ENCODE peak calls at places on chromosomes 1 and 21, in six cellular contexts. M, Z, U, Q, K and B are unnamed samples.

GRCh38 chr1:234842726-234843641 is 233.0 kb upstream of the IRF2BP2 start:
- DNase-seq in M (no peak), Z (no peak), U (no peak), Q (peak), K (no peak), B (no peak)

GRCh38 chr1:198264271-198264670 is 107.5 kb downstream of the NEK7 start:
- DNase-seq in M (no peak), Z (no peak), U (no peak), Q (no peak), K (no peak), B (no peak)

GRCh38 chr1:221166559-221167318 is 287.5 kb downstream of the HLX start:
- DNase-seq in M (no peak), Z (no peak), U (no peak), Q (no peak), K (no peak), B (no peak)

GRCh38 chr1:212980123-212980800 is 29.9 kb downstream of the VASH2 start:
- DNase-seq in M (no peak), Z (no peak), U (peak), Q (no peak), K (no peak), B (peak)

GRCh38 chr1:45009296-45009865 is 1.7 kb downstream of the HECTD3 start:
- DNase-seq in M (no peak), Z (no peak), U (no peak), Q (no peak), K (no peak), B (no peak)

GRCh38 chr1:89176971-89177370 is 1.2 kb upstream of the GBP7 start:
- DNase-seq in M (no peak), Z (no peak), U (no peak), Q (no peak), K (no peak), B (no peak)

GRCh38 chr1:53561488-53562115 is 102.4 kb downstream of the DMRTB1 start:
- DNase-seq in M (no peak), Z (no peak), U (no peak), Q (no peak), K (no peak), B (no peak)

GRCh38 chr1:29800120-29800519 is 563.8 kb downstream of the PTPRU start:
- DNase-seq in M (no peak), Z (no peak), U (no peak), Q (no peak), K (no peak), B (no peak)

GRCh38 chr1:63024132-63024531 is 240.2 kb downstream of the ATG4C start:
- DNase-seq in M (no peak), Z (peak), U (no peak), Q (no peak), K (no peak), B (no peak)

GRCh38 chr21:45418301-45419071 is 13.5 kb downstream of the COL18A1 start:
- DNase-seq in M (no peak), Z (no peak), U (no peak), Q (no peak), K (no peak), B (no peak)

GRCh38 chr1:77031101-77031662 is 163.9 kb downstream of the ST6GALNAC5 start:
- DNase-seq in M (peak), Z (peak), U (no peak), Q (no peak), K (peak), B (no peak)

GRCh38 chr1:51666463-51666862 is 49.6 kb downstream of the OSBPL9 start:
- DNase-seq in M (no peak), Z (no peak), U (no peak), Q (no peak), K (no peak), B (no peak)

GRCh38 chr1:8083739-8084484 is 57.8 kb upstream of the ERRFI1 start:
- DNase-seq in M (no peak), Z (peak), U (no peak), Q (no peak), K (no peak), B (no peak)

GRCh38 chr1:229557214-229557850 is 1.2 kb downstream of the ABCB10 start:
- DNase-seq in M (no peak), Z (no peak), U (no peak), Q (no peak), K (no peak), B (no peak)